ENCODE peak calls at places on chromosomes 12 and 14, in nine cellular contexts. Q is ovary, N is upper lobe of left lung, O is fibroblast of the aortic adventitia, M is neural crest cell, Y is nephron progenitor cell, J is GM10248, F is foreskin fibroblast, V is uterus. D is an unnamed sample.
A peak's percentile ranks its signal among the peaks of the same experiment; 100 is the strongest.

GRCh38 chr12:49968431-49968830 is 4.3 kb upstream of the AQP6 start:
- DNase-seq in Q (no peak), N (no peak), O (no peak), M (no peak), Y (no peak), J (no peak), F (no peak), V (no peak), D (no peak)

GRCh38 chr14:20412876-20413784 is at the start of gene TEP1:
- DNase-seq in Q (peak; percentile 85), N (peak; percentile 96), O (peak; percentile 77), M (peak; percentile 72), Y (peak; percentile 84), J (peak; percentile 80), F (peak; percentile 94), V (peak; percentile 87), D (peak; percentile 64)

GRCh38 chr12:124823272-124823970 is 40.2 kb downstream of the SCARB1 start:
- DNase-seq in Q (no peak), N (no peak), O (no peak), M (no peak), Y (no peak), J (no peak), F (no peak), V (no peak), D (no peak)

GRCh38 chr14:67746927-67747326 is 45.2 kb downstream of the RDH12 start:
- DNase-seq in Q (no peak), N (no peak), O (no peak), M (no peak), Y (no peak), J (peak; percentile 73), F (no peak), V (no peak), D (no peak)

GRCh38 chr14:54686219-54686870 is 119.4 kb downstream of the SAMD4A start:
- DNase-seq in Q (peak; percentile 51), N (no peak), O (peak; percentile 92), M (no peak), Y (no peak), J (no peak), F (peak; percentile 91), V (peak; percentile 80), D (no peak)

GRCh38 chr12:108672054-108672453 is 38.4 kb upstream of the SELPLG start:
- DNase-seq in Q (no peak), N (no peak), O (no peak), M (no peak), Y (no peak), J (no peak), F (no peak), V (no peak), D (no peak)

GRCh38 chr12:123958876-123959275 is 13.8 kb downstream of the CCDC92 start:
- DNase-seq in Q (no peak), N (no peak), O (no peak), M (no peak), Y (no peak), J (no peak), F (no peak), V (no peak), D (no peak)

GRCh38 chr12:46908236-46908935 is 82.6 kb upstream of the SLC38A4 start:
- DNase-seq in Q (no peak), N (no peak), O (peak; percentile 52), M (no peak), Y (no peak), J (no peak), F (peak; percentile 69), V (no peak), D (no peak)

GRCh38 chr14:50813544-50813863 is 17.5 kb downstream of the NIN start:
- DNase-seq in Q (no peak), N (no peak), O (no peak), M (no peak), Y (no peak), J (no peak), F (peak; percentile 35), V (no peak), D (no peak)

GRCh38 chr12:107515446-107515958 is 170.1 kb upstream of the PWP1 start:
- DNase-seq in Q (no peak), N (no peak), O (peak; percentile 95), M (no peak), Y (no peak), J (no peak), F (peak; percentile 86), V (no peak), D (no peak)

GRCh38 chr14:69811868-69812252 is 14.8 kb upstream of the SLC10A1 start:
- DNase-seq in Q (no peak), N (no peak), O (no peak), M (no peak), Y (no peak), J (no peak), F (no peak), V (no peak), D (no peak)

GRCh38 chr12:40598073-40598472 is 94.2 kb upstream of the CNTN1 start:
- DNase-seq in Q (no peak), N (no peak), O (no peak), M (no peak), Y (no peak), J (no peak), F (no peak), V (no peak), D (no peak)
- TF ChIP-seq CTCF in Q (no peak), N (no peak), O (no peak), M (no peak), Y (no peak), J (no peak), F (no peak), V (no peak), D (no peak)

DNA sequence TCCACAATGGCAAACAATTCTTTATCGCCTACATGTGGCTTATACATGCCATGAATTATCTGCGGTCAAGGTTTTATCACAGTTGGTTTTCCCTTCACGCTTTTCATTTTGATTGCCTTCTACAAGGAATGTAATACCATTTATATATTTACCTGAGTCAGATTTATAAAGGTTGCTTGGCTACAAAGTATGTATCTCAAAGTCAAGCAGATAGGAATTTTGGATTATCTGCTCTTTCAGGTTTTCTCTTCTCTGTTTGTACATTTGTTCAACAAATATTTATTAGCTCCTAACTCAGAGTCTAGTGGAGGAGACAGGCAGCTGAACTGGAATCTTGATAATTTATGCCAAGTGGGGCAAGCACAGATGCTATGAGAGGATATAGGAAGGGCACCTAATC is 28.5 kb upstream of the CISTR start:
- DNase-seq in Q (no peak), N (no peak), O (no peak), M (no peak), Y (no peak), J (no peak), F (no peak), V (no peak), D (no peak)
- TF ChIP-seq CTCF in Q (no peak), N (no peak), O (no peak), M (no peak), Y (no peak), J (no peak), F (no peak), V (no peak), D (no peak)

GRCh38 chr14:71314717-71315116 is 407.5 kb downstream of the PCNX1 start:
- DNase-seq in Q (no peak), N (no peak), O (no peak), M (no peak), Y (no peak), J (no peak), F (no peak), V (no peak), D (no peak)
- TF ChIP-seq CTCF in Q (no peak), N (no peak), O (no peak), M (no peak), Y (no peak), J (no peak), F (no peak), V (no peak), D (no peak)

GRCh38 chr12:26832817-26833691 is at the start of gene ITPR2:
- DNase-seq in Q (peak; percentile 95), N (peak; percentile 98), O (peak; percentile 80), M (peak; percentile 86), Y (peak; percentile 97), J (peak; percentile 99), F (peak; percentile 95), V (peak; percentile 95), D (peak; percentile 89)
- TF ChIP-seq CTCF in Q (peak; percentile 28), N (no peak), O (peak; percentile 7), M (peak; percentile 58), Y (no peak), J (peak; percentile 66), F (no peak), V (peak; percentile 18), D (peak; percentile 22)

GRCh38 chr14:82872494-82872893 is 1338.8 kb upstream of the SEL1L start:
- DNase-seq in Q (no peak), N (no peak), O (no peak), M (peak; percentile 9), Y (peak; percentile 30), J (no peak), F (no peak), V (no peak), D (no peak)
- TF ChIP-seq CTCF in Q (no peak), N (no peak), O (no peak), M (peak; percentile 58), Y (peak; percentile 39), J (no peak), F (no peak), V (no peak), D (no peak)

GRCh38 chr14:65815127-65815526 is 402.6 kb downstream of the FUT8 start:
- DNase-seq in Q (no peak), N (no peak), O (no peak), M (no peak), Y (no peak), J (no peak), F (no peak), V (no peak), D (no peak)
- TF ChIP-seq CTCF in Q (no peak), N (no peak), O (no peak), M (no peak), Y (no peak), J (no peak), F (no peak), V (no peak), D (no peak)

DNA sequence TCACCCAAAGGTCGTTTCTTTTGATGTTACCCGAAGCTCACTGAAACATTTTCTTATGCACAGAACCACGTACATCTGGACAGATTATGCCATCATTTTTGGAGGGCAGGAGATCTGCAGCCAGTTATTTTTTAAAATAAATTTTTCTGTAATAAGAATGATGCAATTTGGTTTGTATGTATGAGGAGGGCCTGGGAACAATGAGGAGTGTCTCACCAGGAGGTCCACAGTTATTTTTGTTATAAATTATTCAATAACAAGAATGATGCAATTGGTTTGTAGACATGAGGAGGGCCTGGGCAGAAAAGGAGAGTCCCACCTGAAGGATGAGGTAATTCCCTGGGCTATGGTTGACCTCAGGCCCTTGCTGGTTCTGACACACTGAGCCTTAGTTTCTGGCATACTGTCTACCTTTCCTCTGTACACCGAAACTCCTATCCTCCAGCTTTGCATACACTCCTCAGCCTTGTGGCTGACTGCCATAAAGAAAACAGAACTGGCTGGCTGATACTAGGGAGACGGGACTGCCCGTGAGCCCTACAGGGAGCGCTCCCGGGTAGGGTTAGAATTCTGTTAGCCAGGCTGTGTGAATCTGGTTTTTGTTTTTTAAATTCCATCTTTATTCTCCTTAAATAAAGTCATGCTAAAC is 9.0 kb upstream of the DCD start:
- DNase-seq in Q (no peak), N (no peak), O (no peak), M (no peak), Y (no peak), J (no peak), F (no peak), V (no peak), D (no peak)
- TF ChIP-seq CTCF in Q (no peak), N (no peak), O (no peak), M (no peak), Y (no peak), J (no peak), F (no peak), V (no peak), D (no peak)